ENCODE peak calls at places on chromosomes 4 and X, in ten cellular contexts. O, N, D, F, K, W, X, J, E and V are unnamed samples.

GRCh38 chrX:131741103-131741581 is 197.3 kb downstream of the OR13H1 start:
- DNase-seq in O (no peak), N (peak), D (peak), F (peak), K (no peak), W (peak), X (no peak), J (no peak), E (no peak), V (peak)

GRCh38 chr4:105092356-105092755 is 54.3 kb upstream of the TET2 start:
- DNase-seq in O (peak), N (no peak), D (no peak), F (no peak), K (no peak), W (peak), X (no peak), J (peak), E (no peak), V (no peak)

GRCh38 chr4:127632420-127633403 is at the start of gene INTU:
- DNase-seq in O (peak), N (peak), D (peak), F (peak), K (peak), W (peak), X (peak), J (peak), E (peak), V (peak)

GRCh38 chr4:146273204-146273901 is 59.0 kb downstream of the REELD1 start:
- DNase-seq in O (no peak), N (no peak), D (no peak), F (no peak), K (no peak), W (no peak), X (no peak), J (no peak), E (no peak), V (no peak)

GRCh38 chr4:168743576-168743975 is 246.7 kb downstream of the PALLD start:
- DNase-seq in O (peak), N (no peak), D (no peak), F (no peak), K (no peak), W (peak), X (no peak), J (no peak), E (no peak), V (no peak)

GRCh38 chr4:128393111-128393704 is 105.6 kb upstream of the PGRMC2 start:
- DNase-seq in O (no peak), N (no peak), D (peak), F (no peak), K (peak), W (peak), X (no peak), J (no peak), E (no peak), V (peak)

GRCh38 chr4:185542626-185543336 is 7.5 kb upstream of the PDLIM3 start:
- DNase-seq in O (no peak), N (no peak), D (peak), F (no peak), K (peak), W (peak), X (no peak), J (no peak), E (no peak), V (no peak)

GRCh38 chr4:3137908-3138307 is 63.4 kb downstream of the HTT start:
- DNase-seq in O (no peak), N (no peak), D (no peak), F (no peak), K (no peak), W (no peak), X (no peak), J (no peak), E (no peak), V (no peak)

GRCh38 chrX:16807976-16808542 is 21.8 kb downstream of the TXLNG start:
- DNase-seq in O (peak), N (no peak), D (no peak), F (no peak), K (no peak), W (peak), X (no peak), J (peak), E (no peak), V (no peak)

GRCh38 chr4:154916068-154916467 is 135.0 kb downstream of the RBM46 start:
- DNase-seq in O (no peak), N (no peak), D (no peak), F (no peak), K (no peak), W (no peak), X (no peak), J (no peak), E (no peak), V (no peak)

GRCh38 chr4:24730256-24731001 is 64.9 kb upstream of the SOD3 start:
- DNase-seq in O (no peak), N (peak), D (peak), F (peak), K (peak), W (peak), X (peak), J (no peak), E (peak), V (no peak)

GRCh38 chr4:86595426-86595805 is 1.3 kb downstream of the PTPN13 start:
- DNase-seq in O (peak), N (no peak), D (no peak), F (no peak), K (no peak), W (peak), X (no peak), J (peak), E (no peak), V (no peak)

GRCh38 chrX:18639280-18639679 is 32.6 kb downstream of the RS1 start:
- DNase-seq in O (no peak), N (no peak), D (no peak), F (no peak), K (no peak), W (no peak), X (no peak), J (no peak), E (no peak), V (no peak)

GRCh38 chrX:46573896-46574336 is 351 bp downstream of the CHST7 start:
- DNase-seq in O (peak), N (peak), D (peak), F (peak), K (peak), W (peak), X (no peak), J (peak), E (peak), V (peak)

GRCh38 chr4:41957634-41958033 is 22.4 kb downstream of the TMEM33 start:
- DNase-seq in O (peak), N (no peak), D (no peak), F (no peak), K (no peak), W (peak), X (no peak), J (peak), E (no peak), V (peak)

GRCh38 chr4:168505996-168506395 is 9.1 kb downstream of the PALLD start:
- DNase-seq in O (no peak), N (no peak), D (no peak), F (no peak), K (no peak), W (no peak), X (no peak), J (no peak), E (no peak), V (no peak)

GRCh38 chrX:11629593-11630211 is 36.0 kb downstream of the ARHGAP6 start:
- DNase-seq in O (peak), N (no peak), D (peak), F (no peak), K (peak), W (peak), X (no peak), J (peak), E (peak), V (peak)

GRCh38 chr4:143341186-143341755 is 4.6 kb downstream of the GAB1 start:
- DNase-seq in O (no peak), N (no peak), D (peak), F (no peak), K (peak), W (no peak), X (no peak), J (no peak), E (no peak), V (peak)

GRCh38 chrX:154040307-154040756 is 20.6 kb upstream of the IRAK1 start:
- DNase-seq in O (no peak), N (no peak), D (no peak), F (no peak), K (no peak), W (peak), X (no peak), J (peak), E (no peak), V (no peak)

GRCh38 chrX:79161655-79162054 is 17.2 kb downstream of the GPR174 start:
- DNase-seq in O (no peak), N (no peak), D (no peak), F (no peak), K (no peak), W (no peak), X (no peak), J (no peak), E (no peak), V (peak)

GRCh38 chrX:40719731-40720130 is 15.6 kb downstream of the MED14 start:
- DNase-seq in O (peak), N (no peak), D (no peak), F (no peak), K (no peak), W (peak), X (no peak), J (no peak), E (no peak), V (no peak)

GRCh38 chrX:97751016-97751415 is 867.3 kb downstream of the RPA4 start:
- DNase-seq in O (no peak), N (no peak), D (no peak), F (no peak), K (no peak), W (no peak), X (no peak), J (no peak), E (no peak), V (no peak)

GRCh38 chr4:41366911-41367517 is 110.3 kb downstream of the UCHL1 start:
- DNase-seq in O (no peak), N (no peak), D (no peak), F (no peak), K (no peak), W (no peak), X (no peak), J (peak), E (no peak), V (no peak)

GRCh38 chrX:40581333-40581910 is 652 bp downstream of the ATP6AP2 start:
- DNase-seq in O (peak), N (no peak), D (no peak), F (no peak), K (no peak), W (peak), X (no peak), J (peak), E (no peak), V (peak)

GRCh38 chr4:121656269-121656641 is 40.5 kb downstream of the ANXA5 start:
- DNase-seq in O (peak), N (no peak), D (peak), F (peak), K (peak), W (peak), X (no peak), J (peak), E (peak), V (peak)

GRCh38 chr4:62881901-62882300 is 1527.3 kb downstream of the TECRL start:
- DNase-seq in O (peak), N (no peak), D (no peak), F (no peak), K (no peak), W (no peak), X (no peak), J (peak), E (no peak), V (no peak)

GRCh38 chrX:85561216-85561615 is 181.8 kb upstream of the POF1B start:
- DNase-seq in O (no peak), N (no peak), D (no peak), F (no peak), K (no peak), W (no peak), X (peak), J (no peak), E (no peak), V (no peak)

GRCh38 chrX:129759576-129760061 is 20.1 kb upstream of the SASH3 start:
- DNase-seq in O (peak), N (no peak), D (peak), F (peak), K (peak), W (peak), X (peak), J (peak), E (peak), V (peak)

GRCh38 chr4:52877694-52878093 is 15.6 kb downstream of the RASL11B start:
- DNase-seq in O (no peak), N (no peak), D (no peak), F (no peak), K (no peak), W (peak), X (no peak), J (no peak), E (no peak), V (no peak)

GRCh38 chr4:72715299-72715698 is 146.3 kb upstream of the ADAMTS3 start:
- DNase-seq in O (no peak), N (no peak), D (no peak), F (no peak), K (no peak), W (no peak), X (no peak), J (no peak), E (no peak), V (no peak)

GRCh38 chrX:100591256-100592051 is 6.7 kb downstream of the TNMD start:
- DNase-seq in O (no peak), N (no peak), D (no peak), F (no peak), K (no peak), W (no peak), X (no peak), J (no peak), E (no peak), V (no peak)

GRCh38 chr4:183349673-183350072 is 27.4 kb upstream of the CLDN24 start:
- DNase-seq in O (peak), N (no peak), D (no peak), F (peak), K (no peak), W (peak), X (no peak), J (peak), E (no peak), V (no peak)

GRCh38 chr4:60683953-60684352 is 516.2 kb upstream of the ADGRL3 start:
- DNase-seq in O (peak), N (no peak), D (no peak), F (no peak), K (no peak), W (peak), X (no peak), J (peak), E (no peak), V (no peak)

GRCh38 chr4:128191115-128191897 is 96.3 kb downstream of the PGRMC2 start:
- DNase-seq in O (peak), N (no peak), D (peak), F (peak), K (peak), W (peak), X (no peak), J (peak), E (peak), V (peak)

GRCh38 chr4:115596265-115597001 is 483.0 kb upstream of the NDST4 start:
- DNase-seq in O (no peak), N (no peak), D (no peak), F (no peak), K (no peak), W (no peak), X (no peak), J (no peak), E (no peak), V (no peak)

GRCh38 chr4:164485169-164485568 is 268.8 kb upstream of the SMIM31 start:
- DNase-seq in O (no peak), N (no peak), D (no peak), F (no peak), K (no peak), W (no peak), X (no peak), J (no peak), E (no peak), V (no peak)

GRCh38 chrX:144946696-144947095 is 300.6 kb upstream of the SPANXN1 start:
- DNase-seq in O (no peak), N (no peak), D (no peak), F (no peak), K (no peak), W (no peak), X (no peak), J (no peak), E (no peak), V (no peak)
- H3K4me3 ChIP-seq in O (no peak), N (no peak), D (no peak), F (no peak), K (no peak), W (no peak), X (no peak), J (no peak), E (no peak), V (no peak)

GRCh38 chrX:136733613-136734012 is 47.1 kb downstream of the ARHGEF6 start:
- DNase-seq in O (no peak), N (no peak), D (no peak), F (no peak), K (no peak), W (no peak), X (no peak), J (no peak), E (no peak), V (no peak)

GRCh38 chrX:136728393-136728792 is 52.3 kb downstream of the ARHGEF6 start:
- DNase-seq in O (no peak), N (no peak), D (no peak), F (no peak), K (no peak), W (no peak), X (no peak), J (no peak), E (no peak), V (no peak)

GRCh38 chrX:136735604-136736003 is 45.1 kb downstream of the ARHGEF6 start:
- DNase-seq in O (no peak), N (no peak), D (no peak), F (no peak), K (no peak), W (no peak), X (no peak), J (no peak), E (no peak), V (no peak)

GRCh38 chrX:136731207-136731782 is 49.4 kb downstream of the ARHGEF6 start:
- DNase-seq in O (no peak), N (no peak), D (no peak), F (no peak), K (no peak), W (no peak), X (no peak), J (no peak), E (no peak), V (no peak)

DNA sequence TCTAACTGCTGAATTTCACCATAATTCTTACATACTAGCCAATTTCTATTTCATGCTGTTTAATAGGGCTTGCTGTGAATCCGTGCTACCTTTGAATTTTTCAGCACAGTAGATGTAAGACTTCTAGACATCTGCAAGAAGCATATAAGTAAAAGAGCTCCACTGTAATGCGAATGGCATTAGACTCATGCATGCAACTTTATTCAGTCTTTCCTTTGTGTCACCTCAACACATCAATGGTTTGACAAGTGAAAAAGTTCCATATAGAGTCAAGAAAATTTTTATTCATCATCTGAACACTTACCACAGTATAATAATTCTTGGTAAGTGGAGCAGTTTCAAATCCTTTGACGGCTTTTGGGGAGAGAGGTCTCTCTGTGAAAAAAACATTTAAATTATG is 48.9 kb downstream of the ARHGEF6 start:
- DNase-seq in O (no peak), N (no peak), D (no peak), F (no peak), K (no peak), W (no peak), X (no peak), J (no peak), E (no peak), V (no peak)
- H3K4me3 ChIP-seq in O (no peak), N (no peak), D (no peak), F (no peak), K (no peak), W (no peak), X (no peak), J (no peak), E (no peak), V (no peak)

DNA sequence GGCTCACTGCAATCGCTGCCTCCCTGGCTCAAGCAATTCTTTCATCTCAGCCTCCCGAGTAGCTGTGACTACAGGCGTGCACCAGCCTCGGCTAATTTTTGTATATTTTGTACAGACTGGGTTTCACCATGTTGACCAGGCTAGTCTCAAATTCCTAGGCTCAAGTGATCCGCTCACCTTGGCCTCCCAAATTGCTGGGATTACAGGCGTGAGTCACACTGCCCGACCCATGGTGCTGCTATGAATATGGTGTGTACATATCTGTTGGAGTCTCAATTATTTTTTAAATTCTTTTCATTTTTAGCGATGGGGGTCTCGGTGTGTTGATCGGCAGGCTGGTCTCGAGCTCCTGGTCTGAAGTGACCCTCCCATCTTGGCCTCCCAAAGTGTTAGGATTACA is 78.0 kb upstream of the PRKX start:
- DNase-seq in O (no peak), N (no peak), D (no peak), F (no peak), K (no peak), W (no peak), X (no peak), J (no peak), E (no peak), V (no peak)
- H3K4me3 ChIP-seq in O (no peak), N (no peak), D (no peak), F (no peak), K (no peak), W (no peak), X (no peak), J (no peak), E (no peak), V (no peak)

DNA sequence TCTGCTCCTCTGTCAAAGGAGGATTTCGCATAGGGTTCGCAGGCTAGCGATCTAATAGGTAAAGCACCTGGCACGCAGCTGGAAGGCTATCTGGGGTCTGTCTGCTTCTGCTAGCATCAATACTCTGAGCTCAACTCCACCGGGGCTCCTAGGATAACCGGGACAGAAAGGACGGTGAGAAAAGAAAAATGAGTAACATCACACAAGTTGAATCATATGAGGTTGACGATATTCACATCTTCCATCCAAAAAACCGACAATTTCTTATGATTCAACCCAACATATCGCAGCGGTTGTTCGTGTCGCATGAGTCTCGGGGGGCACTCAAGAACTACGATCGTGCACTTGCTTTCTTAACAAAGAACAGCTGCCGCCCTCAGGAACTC is 1.8 kb downstream of the PROM1 start:
- DNase-seq in O (no peak), N (no peak), D (no peak), F (no peak), K (no peak), W (no peak), X (no peak), J (no peak), E (no peak), V (no peak)
- H3K4me3 ChIP-seq in O (no peak), N (peak), D (peak), F (peak), K (peak), W (no peak), X (peak), J (no peak), E (peak), V (no peak)